ENCODE peak calls at places on chromosomes 5 and 9, in five cellular contexts. A is cardiac muscle cell, T is tibial nerve, P is astrocyte of the cerebellum, B is fibroblast of villous mesenchyme. Q is an unnamed sample.

GRCh38 chr9:136107155-136107952 is 11.3 kb downstream of the TMEM250 start:
- DNase-seq in A (no peak), T (no peak), P (no peak), B (no peak), Q (no peak)

GRCh38 chr9:2691626-2692025 is 25.7 kb upstream of the KCNV2 start:
- DNase-seq in A (peak), T (no peak), P (no peak), B (no peak), Q (peak)

GRCh38 chr9:134916161-134916665 is 1.5 kb downstream of the FCN1 start:
- DNase-seq in A (no peak), T (no peak), P (no peak), B (no peak), Q (no peak)

GRCh38 chr9:124030969-124031451 is 19.4 kb downstream of the LHX2 start:
- DNase-seq in A (peak), T (no peak), P (peak), B (peak), Q (peak)

GRCh38 chr5:139495644-139496435 is 13.3 kb upstream of the STING1 start:
- DNase-seq in A (peak), T (no peak), P (no peak), B (peak), Q (peak)

GRCh38 chr5:5140051-5141010 is at the start of gene ADAMTS16:
- DNase-seq in A (no peak), T (no peak), P (no peak), B (no peak), Q (no peak)

GRCh38 chr9:117044241-117044640 is 357.1 kb downstream of the TRIM32 start:
- DNase-seq in A (no peak), T (no peak), P (no peak), B (no peak), Q (no peak)

GRCh38 chr5:116559673-116560164 is 14.9 kb downstream of the SEMA6A start:
- DNase-seq in A (no peak), T (no peak), P (no peak), B (no peak), Q (no peak)

GRCh38 chr5:159331099-159331973 is 1.0 kb upstream of the IL12B start:
- DNase-seq in A (peak), T (peak), P (no peak), B (peak), Q (peak)

GRCh38 chr5:152505442-152506042 is 100.5 kb upstream of the NMUR2 start:
- DNase-seq in A (peak), T (no peak), P (peak), B (peak), Q (peak)

GRCh38 chr5:136108131-136108739 is 24.4 kb upstream of the SMAD5 start:
- DNase-seq in A (no peak), T (no peak), P (no peak), B (no peak), Q (no peak)

GRCh38 chr9:98074119-98074990 is 17.8 kb downstream of the NANS start:
- DNase-seq in A (peak), T (peak), P (peak), B (peak), Q (peak)

GRCh38 chr9:20526500-20527319 is 95.6 kb downstream of the MLLT3 start:
- DNase-seq in A (peak), T (no peak), P (peak), B (no peak), Q (peak)

GRCh38 chr5:31455172-31455571 is 76.7 kb downstream of the DROSHA start:
- DNase-seq in A (no peak), T (no peak), P (no peak), B (no peak), Q (no peak)

GRCh38 chr5:20683241-20683940 is 695.4 kb upstream of the CDH18 start:
- DNase-seq in A (no peak), T (no peak), P (no peak), B (no peak), Q (no peak)

GRCh38 chr5:127400524-127400923 is 109.9 kb downstream of the MEGF10 start:
- DNase-seq in A (no peak), T (no peak), P (no peak), B (no peak), Q (no peak)

GRCh38 chr9:34430843-34431437 is 27.4 kb downstream of the FAM219A start:
- DNase-seq in A (peak), T (no peak), P (peak), B (peak), Q (peak)

GRCh38 chr9:98793031-98793430 is 3.3 kb downstream of the ANKS6 start:
- DNase-seq in A (no peak), T (no peak), P (no peak), B (no peak), Q (no peak)

GRCh38 chr5:31023105-31023504 is 170.4 kb upstream of the CDH6 start:
- DNase-seq in A (peak), T (no peak), P (no peak), B (no peak), Q (peak)

GRCh38 chr5:40736103-40736875 is 19.5 kb downstream of the TTC33 start:
- DNase-seq in A (peak), T (no peak), P (peak), B (peak), Q (peak)

GRCh38 chr5:150946351-150946905 is 41.6 kb upstream of the ZNF300 start:
- DNase-seq in A (peak), T (peak), P (peak), B (peak), Q (no peak)

GRCh38 chr9:20941177-20941690 is 90.2 kb downstream of the HACD4 start:
- DNase-seq in A (peak), T (no peak), P (peak), B (peak), Q (peak)

GRCh38 chr9:69513291-69513690 is 158.9 kb downstream of the APBA1 start:
- DNase-seq in A (no peak), T (no peak), P (no peak), B (no peak), Q (no peak)

GRCh38 chr5:54761213-54761701 is 224.1 kb downstream of the ESM1 start:
- DNase-seq in A (peak), T (peak), P (peak), B (peak), Q (peak)

GRCh38 chr9:33263131-33263935 is 1.2 kb downstream of the BAG1 start:
- DNase-seq in A (peak), T (no peak), P (no peak), B (peak), Q (peak)

GRCh38 chr9:105976257-105976656 is 281.9 kb downstream of the TMEM38B start:
- DNase-seq in A (no peak), T (no peak), P (no peak), B (no peak), Q (no peak)

GRCh38 chr5:39073759-39074008 is 515 bp downstream of the RICTOR start:
- DNase-seq in A (no peak), T (no peak), P (no peak), B (no peak), Q (peak)

GRCh38 chr5:39074009-39074886 is at the start of gene RICTOR:
- DNase-seq in A (peak), T (peak), P (peak), B (peak), Q (peak)

GRCh38 chr5:39079147-39079546 is 4.9 kb upstream of the RICTOR start:
- DNase-seq in A (no peak), T (no peak), P (no peak), B (no peak), Q (no peak)

GRCh38 chr5:39076757-39077475 is 2.7 kb upstream of the RICTOR start:
- DNase-seq in A (no peak), T (no peak), P (no peak), B (peak), Q (peak)

GRCh38 chr5:39076101-39076756 is 2.0 kb upstream of the RICTOR start:
- DNase-seq in A (no peak), T (no peak), P (no peak), B (no peak), Q (no peak)
- H3K4me3 ChIP-seq in A (no peak), T (no peak), P (no peak), B (no peak), Q (no peak)

DNA sequence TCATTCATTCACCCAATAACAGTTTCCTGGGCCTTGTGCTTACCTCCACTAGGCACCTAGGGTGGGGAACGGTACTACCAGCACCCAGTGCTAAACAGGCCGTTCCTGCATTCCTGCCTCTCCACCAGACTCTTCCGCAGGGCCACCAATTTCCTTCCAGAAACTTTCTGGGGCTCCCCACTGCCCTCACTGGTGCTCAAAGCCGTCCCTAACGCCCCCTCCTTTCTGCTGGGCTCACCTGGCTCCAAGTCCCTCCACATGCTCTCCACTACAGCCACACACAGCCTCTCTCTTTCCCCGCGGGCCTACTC is 1.4 kb downstream of the PHF19 start:
- DNase-seq in A (no peak), T (no peak), P (no peak), B (no peak), Q (no peak)
- H3K4me3 ChIP-seq in A (no peak), T (peak), P (peak), B (peak), Q (peak)

GRCh38 chr9:35684921-35685320 is 4.8 kb downstream of the TPM2 start:
- DNase-seq in A (no peak), T (no peak), P (no peak), B (no peak), Q (no peak)

GRCh38 chr9:35681341-35682002 is 7.7 kb downstream of the CA9 start:
- DNase-seq in A (peak), T (no peak), P (no peak), B (no peak), Q (no peak)

GRCh38 chr9:35682083-35682482 is 7.6 kb downstream of the TPM2 start:
- DNase-seq in A (no peak), T (no peak), P (no peak), B (no peak), Q (no peak)

GRCh38 chr9:35682520-35682919 is 7.2 kb downstream of the TPM2 start:
- DNase-seq in A (no peak), T (no peak), P (no peak), B (no peak), Q (no peak)

GRCh38 chr9:35683323-35683722 is 6.4 kb downstream of the TPM2 start:
- DNase-seq in A (no peak), T (no peak), P (no peak), B (no peak), Q (no peak)
- H3K4me3 ChIP-seq in A (no peak), T (no peak), P (no peak), B (no peak), Q (no peak)

GRCh38 chr9:93254061-93254481 is 70.1 kb downstream of the WNK2 start:
- DNase-seq in A (no peak), T (peak), P (no peak), B (no peak), Q (no peak)

GRCh38 chr9:93256878-93257807 is 73.2 kb downstream of the WNK2 start:
- DNase-seq in A (no peak), T (no peak), P (no peak), B (no peak), Q (no peak)

GRCh38 chr9:93257808-93258331 is 73.9 kb downstream of the WNK2 start:
- DNase-seq in A (no peak), T (no peak), P (no peak), B (no peak), Q (no peak)

GRCh38 chr9:93254806-93255519 is 71.0 kb downstream of the WNK2 start:
- DNase-seq in A (no peak), T (peak), P (no peak), B (no peak), Q (no peak)

DNA sequence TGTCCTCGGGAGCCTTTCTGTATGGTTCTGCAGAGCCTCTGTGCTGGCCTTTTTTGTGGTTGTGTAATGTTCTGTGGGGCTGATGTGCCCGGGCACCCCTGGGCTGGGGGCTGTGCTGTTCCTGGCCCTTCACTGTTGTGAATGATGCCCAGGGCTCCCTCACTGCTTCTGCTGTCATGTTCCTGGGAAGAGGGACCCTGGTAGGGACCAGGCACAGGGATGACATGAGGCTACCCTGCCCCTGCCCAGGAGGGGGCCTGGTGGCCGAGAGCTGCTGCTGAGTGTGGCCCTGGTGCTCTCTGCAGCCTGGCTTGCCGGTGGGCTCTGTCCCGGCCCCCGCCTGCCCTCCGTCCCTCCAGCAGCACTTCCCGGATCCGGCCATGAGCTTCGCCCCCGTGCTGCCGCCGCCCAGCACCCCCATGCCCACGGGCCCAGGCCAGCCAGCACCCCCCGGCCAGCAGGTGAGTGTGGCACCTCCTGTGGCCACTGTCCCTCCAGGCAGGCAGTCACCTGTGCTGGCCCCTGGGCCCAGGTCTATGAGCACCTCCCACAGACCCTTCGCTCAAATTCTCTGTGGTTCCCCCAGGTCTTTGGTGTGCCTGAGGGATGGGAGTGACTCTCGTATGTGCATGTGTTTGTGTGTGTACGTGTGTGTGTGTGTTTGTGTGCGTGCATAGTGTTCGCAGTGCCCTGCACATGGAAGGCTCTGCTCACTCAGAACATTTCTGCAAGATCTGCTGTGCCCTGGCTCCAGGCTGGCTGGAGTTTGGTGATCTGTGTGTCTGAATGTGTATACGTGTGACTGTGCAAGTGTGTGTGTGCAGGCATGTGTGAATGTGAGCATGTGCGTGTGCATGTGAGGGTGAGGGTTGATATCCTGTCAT is 72.3 kb downstream of the WNK2 start:
- DNase-seq in A (no peak), T (no peak), P (no peak), B (no peak), Q (no peak)
- H3K4me3 ChIP-seq in A (no peak), T (no peak), P (no peak), B (no peak), Q (no peak)

GRCh38 chr9:88953401-88954029 is 37.8 kb upstream of the S1PR3 start:
- DNase-seq in A (peak), T (no peak), P (no peak), B (peak), Q (peak)
- H3K4me3 ChIP-seq in A (no peak), T (no peak), P (no peak), B (no peak), Q (peak)

DNA sequence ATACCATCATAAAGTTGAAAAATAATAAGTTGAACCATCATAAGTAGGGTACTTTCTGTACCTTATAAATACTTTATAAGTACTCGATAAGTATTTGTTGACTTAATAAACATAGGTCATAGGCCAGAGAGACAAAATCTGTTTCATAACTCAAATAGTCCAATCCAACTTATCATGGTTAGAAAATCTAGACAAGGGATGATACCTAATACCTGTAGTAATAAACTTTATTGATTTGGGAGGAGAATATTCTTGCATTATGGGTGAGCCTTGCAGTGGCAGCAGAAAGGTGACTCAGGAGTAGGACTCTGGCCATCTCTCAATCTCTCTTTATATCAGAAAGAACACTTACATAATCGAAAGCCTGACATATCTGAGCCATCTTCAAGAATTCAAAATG is 466.8 kb upstream of the GRIN3A start:
- DNase-seq in A (no peak), T (no peak), P (no peak), B (no peak), Q (no peak)
- H3K4me3 ChIP-seq in A (no peak), T (no peak), P (no peak), B (no peak), Q (no peak)

DNA sequence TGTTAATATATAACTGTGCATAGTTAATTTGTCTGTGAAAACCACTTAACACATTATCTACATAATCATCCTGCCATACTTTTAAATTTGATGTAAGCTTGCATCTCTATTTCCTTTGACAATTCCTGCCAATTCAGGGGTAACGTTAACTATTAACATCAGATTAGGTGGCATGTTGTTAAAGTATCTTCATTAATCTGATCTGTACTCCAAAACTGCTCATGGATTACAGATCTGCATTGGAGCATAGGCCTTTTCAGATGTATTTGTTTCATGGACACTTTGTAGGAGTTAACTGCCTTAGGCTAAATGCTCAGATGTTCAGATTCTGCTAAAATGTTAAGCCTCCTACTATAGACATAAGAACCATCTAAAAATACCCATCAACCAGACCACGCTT is 3.1 kb downstream of the RPS6 start:
- DNase-seq in A (no peak), T (no peak), P (no peak), B (no peak), Q (no peak)
- H3K4me3 ChIP-seq in A (no peak), T (no peak), P (no peak), B (no peak), Q (peak)

Q was measured in adipocyte.